ENCODE peak calls at places on chromosome 20, in eight cellular contexts. N, S, A, T, G, M, U and Z are unnamed samples.
A peak's percentile ranks its signal among the peaks of the same experiment; 100 is the strongest.

GRCh38 chr20:23201658-23202057 is 115.5 kb upstream of the CD93 start:
- DNase-seq in N (no peak), S (no peak), A (no peak), T (no peak), G (no peak), M (no peak), U (no peak), Z (no peak)

GRCh38 chr20:36036688-36037087 is 68.3 kb downstream of the CNBD2 start:
- DNase-seq in N (no peak), S (no peak), A (no peak), T (no peak), G (no peak), M (no peak), U (no peak), Z (no peak)

GRCh38 chr20:17626217-17627007 is 55.6 kb downstream of the RRBP1 start:
- DNase-seq in N (peak; percentile 53), S (no peak), A (no peak), T (no peak), G (no peak), M (no peak), U (no peak), Z (no peak)

GRCh38 chr20:63323298-63323820 is 30.4 kb downstream of the COL20A1 start:
- DNase-seq in N (no peak), S (no peak), A (no peak), T (no peak), G (no peak), M (no peak), U (no peak), Z (no peak)

GRCh38 chr20:62635852-62636251 is 6.5 kb upstream of the SLCO4A1 start:
- DNase-seq in N (no peak), S (no peak), A (no peak), T (no peak), G (no peak), M (no peak), U (no peak), Z (no peak)

GRCh38 chr20:4082406-4083102 is 67.2 kb upstream of the RNF24 start:
- DNase-seq in N (peak; percentile 67), S (peak; percentile 81), A (peak; percentile 90), T (peak; percentile 81), G (peak; percentile 51), M (no peak), U (no peak), Z (peak; percentile 76)

GRCh38 chr20:63351380-63351700 is 9.8 kb downstream of the CHRNA4 start:
- DNase-seq in N (no peak), S (no peak), A (no peak), T (no peak), G (no peak), M (no peak), U (no peak), Z (no peak)

GRCh38 chr20:57278457-57278856 is 12.0 kb upstream of the BMP7 start:
- DNase-seq in N (no peak), S (no peak), A (no peak), T (no peak), G (no peak), M (no peak), U (no peak), Z (no peak)

GRCh38 chr20:64196831-64197418 is 32.7 kb downstream of the MYT1 start:
- DNase-seq in N (no peak), S (no peak), A (no peak), T (no peak), G (no peak), M (no peak), U (no peak), Z (no peak)

GRCh38 chr20:20201124-20201523 is 148.8 kb downstream of the CFAP61 start:
- DNase-seq in N (no peak), S (no peak), A (no peak), T (no peak), G (no peak), M (no peak), U (no peak), Z (no peak)

GRCh38 chr20:23626040-23626620 is 11.6 kb downstream of the CST3 start:
- DNase-seq in N (no peak), S (no peak), A (no peak), T (peak; percentile 34), G (no peak), M (no peak), U (no peak), Z (no peak)

GRCh38 chr20:18007534-18008292 is 38.9 kb downstream of the MGME1 start:
- DNase-seq in N (no peak), S (no peak), A (no peak), T (peak; percentile 15), G (no peak), M (no peak), U (no peak), Z (no peak)

GRCh38 chr20:62557999-62558408 is 82.2 kb upstream of the GATA5 start:
- DNase-seq in N (no peak), S (no peak), A (no peak), T (no peak), G (no peak), M (no peak), U (no peak), Z (no peak)

GRCh38 chr20:25198663-25199363 is 3.3 kb downstream of the ENTPD6 start:
- DNase-seq in N (no peak), S (no peak), A (no peak), T (peak; percentile 29), G (no peak), M (no peak), U (no peak), Z (no peak)

GRCh38 chr20:5658897-5659296 is 91.3 kb upstream of the SHLD1 start:
- DNase-seq in N (peak; percentile 70), S (no peak), A (no peak), T (peak; percentile 86), G (peak; percentile 54), M (peak; percentile 98), U (no peak), Z (peak; percentile 96)

GRCh38 chr20:4519530-4519929 is 202.2 kb upstream of the PRND start:
- DNase-seq in N (peak; percentile 46), S (no peak), A (no peak), T (no peak), G (no peak), M (peak; percentile 9), U (no peak), Z (no peak)

GRCh38 chr20:23116301-23117089 is 30.4 kb upstream of the CD93 start:
- DNase-seq in N (no peak), S (peak; percentile 14), A (no peak), T (peak; percentile 79), G (no peak), M (no peak), U (no peak), Z (no peak)

GRCh38 chr20:19834783-19835182 is 76.7 kb downstream of the RIN2 start:
- DNase-seq in N (no peak), S (no peak), A (no peak), T (no peak), G (no peak), M (no peak), U (no peak), Z (no peak)

GRCh38 chr20:18250237-18250636 is 38.1 kb upstream of the ZNF133 start:
- DNase-seq in N (no peak), S (no peak), A (no peak), T (no peak), G (no peak), M (no peak), U (no peak), Z (no peak)

GRCh38 chr20:5216663-5217062 is 89.9 kb downstream of the CDS2 start:
- DNase-seq in N (no peak), S (no peak), A (no peak), T (no peak), G (no peak), M (peak; percentile 9), U (no peak), Z (no peak)

GRCh38 chr20:10519361-10520048 is 84.4 kb downstream of the SLX4IP start:
- DNase-seq in N (no peak), S (no peak), A (peak; percentile 43), T (peak; percentile 45), G (no peak), M (no peak), U (no peak), Z (no peak)

GRCh38 chr20:39800548-39800947 is 838.4 kb downstream of the DHX35 start:
- DNase-seq in N (no peak), S (no peak), A (no peak), T (peak; percentile 83), G (peak; percentile 30), M (no peak), U (no peak), Z (no peak)

GRCh38 chr20:59515013-59515905 is 89.1 kb upstream of the PHACTR3 start:
- DNase-seq in N (peak; percentile 70), S (peak; percentile 98), A (peak; percentile 32), T (peak; percentile 50), G (peak; percentile 61), M (peak; percentile 74), U (peak; percentile 25), Z (peak; percentile 63)

GRCh38 chr20:1964659-1965405 is 29.0 kb downstream of the PDYN start:
- DNase-seq in N (no peak), S (no peak), A (no peak), T (no peak), G (no peak), M (no peak), U (no peak), Z (no peak)

GRCh38 chr20:8856668-8857067 is 212.2 kb upstream of the PLCB4 start:
- DNase-seq in N (no peak), S (no peak), A (no peak), T (no peak), G (no peak), M (no peak), U (no peak), Z (no peak)